ENCODE peak calls at places on chromosomes 7 and 10, in four cellular contexts. One of them, this sample, is unnamed.
A peak's percentile ranks its signal among the peaks of the same experiment; 100 is the strongest.

GRCh38 chr7:151228024-151228866 is 1.2 kb upstream of the ABCF2 start:
- DNase-seq in epithelial cell of esophagus: peak; percentile 26
- DNase-seq in skeletal muscle cell: no peak
- DNase-seq in NCI-H460: no peak
- DNase-seq in this sample: no peak

GRCh38 chr10:128422999-128423398 is 296.8 kb upstream of the MKI67 start:
- DNase-seq in NCI-H460: no peak
- DNase-seq in epithelial cell of esophagus: no peak
- DNase-seq in skeletal muscle cell: no peak
- DNase-seq in this sample: no peak

GRCh38 chr10:130371686-130372085 is 235.5 kb downstream of the GLRX3 start:
- DNase-seq in NCI-H460: no peak
- DNase-seq in skeletal muscle cell: no peak
- DNase-seq in epithelial cell of esophagus: no peak
- DNase-seq in this sample: no peak

GRCh38 chr7:141012044-141012685 is 2.6 kb downstream of the MRPS33 start:
- DNase-seq in skeletal muscle cell: peak; percentile 12
- DNase-seq in epithelial cell of esophagus: peak; percentile 78
- DNase-seq in NCI-H460: peak; percentile 77
- DNase-seq in this sample: peak; percentile 74

GRCh38 chr7:156754222-156754621 is 113.6 kb downstream of the RNF32 start:
- DNase-seq in skeletal muscle cell: no peak
- DNase-seq in epithelial cell of esophagus: no peak
- DNase-seq in NCI-H460: no peak
- DNase-seq in this sample: no peak

GRCh38 chr10:124087672-124088634 is 5.4 kb downstream of the CHST15 start:
- DNase-seq in NCI-H460: no peak
- DNase-seq in skeletal muscle cell: no peak
- DNase-seq in epithelial cell of esophagus: peak; percentile 77
- DNase-seq in this sample: no peak

GRCh38 chr10:1395025-1395981 is 339.1 kb downstream of the WDR37 start:
- DNase-seq in epithelial cell of esophagus: no peak
- DNase-seq in NCI-H460: no peak
- DNase-seq in skeletal muscle cell: no peak
- DNase-seq in this sample: no peak

GRCh38 chr10:110811791-110812581 is 59.7 kb upstream of the PDCD4 start:
- DNase-seq in epithelial cell of esophagus: no peak
- DNase-seq in NCI-H460: no peak
- DNase-seq in skeletal muscle cell: no peak
- DNase-seq in this sample: no peak

GRCh38 chr7:29442146-29442545 is 121.5 kb upstream of the PRR15 start:
- DNase-seq in epithelial cell of esophagus: peak; percentile 69
- DNase-seq in NCI-H460: no peak
- DNase-seq in skeletal muscle cell: peak; percentile 3
- DNase-seq in this sample: peak; percentile 33

GRCh38 chr7:137130751-137131158 is 212.8 kb downstream of the PTN start:
- DNase-seq in skeletal muscle cell: no peak
- DNase-seq in NCI-H460: no peak
- DNase-seq in epithelial cell of esophagus: peak; percentile 95
- DNase-seq in this sample: peak; percentile 47